ENCODE peak calls at places on chromosome 18, in five cellular contexts. K is psoas muscle, E is aorta, O is lower lobe of right lung, V is OCI-LY7. Z is an unnamed sample.
A peak's percentile ranks its signal among the peaks of the same experiment; 100 is the strongest.

GRCh38 chr18:22609642-22610041 is 191.9 kb upstream of the CTAGE1 start:
- DNase-seq in K (peak; percentile 25), E (peak; percentile 83), O (peak; percentile 58), V (no peak), Z (no peak)

GRCh38 chr18:59593291-59593717 is 103.9 kb downstream of the CCBE1 start:
- DNase-seq in K (no peak), E (no peak), O (no peak), V (no peak), Z (no peak)

GRCh38 chr18:62963522-62963921 is 248.2 kb downstream of the PHLPP1 start:
- DNase-seq in K (no peak), E (no peak), O (no peak), V (no peak), Z (no peak)

GRCh38 chr18:39799010-39799409 is 2156.0 kb upstream of the PIK3C3 start:
- DNase-seq in K (no peak), E (no peak), O (no peak), V (no peak), Z (no peak)

GRCh38 chr18:58379443-58379842 is 249.4 kb downstream of the ALPK2 start:
- DNase-seq in K (no peak), E (no peak), O (no peak), V (no peak), Z (no peak)

GRCh38 chr18:36127866-36128845 is 984 bp downstream of the SLC39A6 start:
- DNase-seq in K (no peak), E (no peak), O (no peak), V (no peak), Z (peak; percentile 71)

GRCh38 chr18:9642799-9643445 is 28.6 kb upstream of the PPP4R1 start:
- DNase-seq in K (no peak), E (no peak), O (no peak), V (no peak), Z (no peak)

GRCh38 chr18:25734336-25734735 is 356.1 kb downstream of the SS18 start:
- DNase-seq in K (no peak), E (no peak), O (no peak), V (no peak), Z (no peak)

GRCh38 chr18:41745166-41746049 is 209.6 kb upstream of the PIK3C3 start:
- DNase-seq in K (peak; percentile 15), E (no peak), O (no peak), V (peak; percentile 1), Z (no peak)

GRCh38 chr18:6411367-6411766 is 3.3 kb downstream of the L3MBTL4 start:
- DNase-seq in K (no peak), E (no peak), O (no peak), V (no peak), Z (no peak)

GRCh38 chr18:6414723-6415362 is at the start of gene L3MBTL4:
- DNase-seq in K (peak; percentile 27), E (no peak), O (peak; percentile 74), V (no peak), Z (peak; percentile 84)

GRCh38 chr18:6413554-6414117 is 1.1 kb downstream of the L3MBTL4 start:
- DNase-seq in K (no peak), E (no peak), O (no peak), V (no peak), Z (no peak)

GRCh38 chr18:6412933-6413472 is 1.7 kb downstream of the L3MBTL4 start:
- DNase-seq in K (no peak), E (no peak), O (no peak), V (no peak), Z (no peak)

GRCh38 chr18:6414118-6414722 is 491 bp downstream of the L3MBTL4 start:
- DNase-seq in K (peak; percentile 69), E (peak; percentile 69), O (peak; percentile 87), V (no peak), Z (peak; percentile 88)
- H3K4me3 ChIP-seq in K (peak overlapping the region; percentile 74), E (peak overlapping the region; percentile 90), O (peak overlapping the region; percentile 89), V (no peak overlapping the region), Z (peak overlapping the region; percentile 66)

GRCh38 chr18:2970344-2970743 is 42.6 kb downstream of the LPIN2 start:
- DNase-seq in K (no peak), E (no peak), O (no peak), V (no peak), Z (no peak)
- H3K4me1 ChIP-seq in K (peaks cover 3% of the 10 kb centered on the region), E (peaks cover 2% of the 10 kb centered on the region), O (peaks cover 73% of the 10 kb centered on the region), V (peaks cover 25% of the 10 kb centered on the region), Z (peaks cover 34% of the 10 kb centered on the region)

GRCh38 chr18:54608008-54608642 is 17.1 kb downstream of the DYNAP start:
- DNase-seq in K (no peak), E (no peak), O (no peak), V (no peak), Z (no peak)
- H3K27ac ChIP-seq in K (no peak overlapping the region), E (no peak overlapping the region), O (peak overlapping the region; percentile 78), V (no peak overlapping the region), Z (peak overlapping the region; percentile 48)

DNA sequence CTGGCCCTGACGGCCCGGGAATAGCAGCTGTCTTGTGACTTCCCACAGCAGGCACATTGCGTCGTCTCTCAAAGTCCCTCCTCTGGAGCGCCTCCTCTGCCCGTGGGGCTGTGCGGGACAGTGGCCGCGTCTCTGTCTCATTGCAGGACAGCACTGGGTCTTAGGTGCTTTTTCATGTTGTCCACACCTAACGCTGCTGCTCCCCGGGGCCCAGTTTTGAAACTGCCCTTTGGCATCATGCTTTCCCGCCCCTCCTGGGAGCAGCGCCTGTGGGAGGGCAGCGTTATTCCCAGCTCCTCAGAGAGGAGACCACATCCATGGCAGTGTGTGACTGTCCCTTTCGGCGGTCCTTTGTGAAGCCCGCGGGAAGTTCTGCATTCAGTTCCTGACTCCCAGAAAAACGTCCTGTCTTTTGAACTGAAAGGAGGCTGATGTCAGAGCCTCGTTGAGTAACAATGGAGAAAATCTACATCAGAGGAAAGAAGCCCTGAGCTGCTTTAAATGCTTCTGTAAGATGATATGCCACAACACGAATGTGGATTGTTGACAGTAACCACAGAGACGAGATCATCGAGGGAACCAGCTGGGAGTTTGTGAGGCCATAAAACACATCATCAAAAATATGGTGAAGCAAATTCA is 226.0 kb downstream of the FAM210A start:
- DNase-seq in K (peak; percentile 48), E (no peak), O (no peak), V (no peak), Z (peak; percentile 81)
- H3K4me3 ChIP-seq in K (peak overlapping the region; percentile 54), E (no peak overlapping the region), O (peak overlapping the region; percentile 20), V (no peak overlapping the region), Z (no peak overlapping the region)

GRCh38 chr18:2968559-2968958 is 44.4 kb downstream of the LPIN2 start:
- DNase-seq in K (no peak), E (no peak), O (peak; percentile 60), V (no peak), Z (no peak)

GRCh38 chr18:2969695-2970094 is 43.2 kb downstream of the LPIN2 start:
- DNase-seq in K (no peak), E (no peak), O (no peak), V (no peak), Z (no peak)

GRCh38 chr18:2965797-2966196 is 47.1 kb downstream of the LPIN2 start:
- DNase-seq in K (no peak), E (no peak), O (no peak), V (no peak), Z (no peak)

GRCh38 chr18:2967357-2967756 is 45.6 kb downstream of the LPIN2 start:
- DNase-seq in K (no peak), E (no peak), O (no peak), V (no peak), Z (no peak)

DNA sequence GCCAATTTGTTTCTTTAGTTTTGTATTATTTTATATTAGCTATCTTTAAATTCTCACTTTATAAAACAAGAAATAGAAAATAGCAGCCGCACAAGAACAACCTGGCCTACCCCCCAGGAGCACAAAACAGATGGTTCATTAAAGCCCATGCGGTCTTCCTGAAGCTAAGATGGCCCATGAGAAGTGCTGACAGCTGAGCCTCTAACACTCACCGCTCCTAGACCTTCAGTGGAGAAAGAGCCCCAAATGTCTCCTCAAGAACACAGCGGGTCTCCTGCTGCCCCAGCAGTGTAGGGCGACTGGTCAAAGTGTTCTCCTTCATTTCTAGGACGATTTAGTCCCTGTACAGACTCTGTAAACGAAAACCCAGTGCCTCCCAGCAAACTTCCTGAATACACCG is 45.1 kb downstream of the LPIN2 start:
- DNase-seq in K (no peak), E (no peak), O (no peak), V (no peak), Z (no peak)
- H3K4me1 ChIP-seq in K (peaks cover 3% of the 10 kb centered on the region), E (peaks cover 3% of the 10 kb centered on the region), O (peaks cover 68% of the 10 kb centered on the region), V (peaks cover 36% of the 10 kb centered on the region), Z (peaks cover 61% of the 10 kb centered on the region)

DNA sequence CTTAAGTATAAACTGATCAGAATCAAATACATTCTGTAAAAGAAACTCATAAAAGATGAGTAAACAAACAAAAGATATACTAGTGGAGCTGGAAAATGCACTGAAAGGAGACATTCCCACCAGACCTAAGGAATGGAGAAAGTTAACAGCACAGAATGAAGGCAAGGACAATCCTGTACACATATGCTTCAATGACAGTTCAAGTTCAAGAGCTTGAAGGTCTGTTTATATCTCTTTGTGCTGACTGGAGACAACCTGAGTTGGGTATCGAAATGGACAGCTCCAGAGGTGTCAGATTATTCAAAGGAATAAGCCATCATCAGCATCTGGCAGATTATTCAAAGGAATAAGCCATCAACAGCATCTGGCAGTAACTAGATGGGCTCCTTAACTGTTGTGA is 73.8 kb upstream of the CD226 start:
- DNase-seq in K (no peak), E (no peak), O (no peak), V (no peak), Z (no peak)
- H3K27ac ChIP-seq in K (no peak overlapping the region), E (no peak overlapping the region), O (no peak overlapping the region), V (no peak overlapping the region), Z (no peak overlapping the region)

GRCh38 chr18:70419526-70419925 is 130.7 kb downstream of the SOCS6 start:
- DNase-seq in K (no peak), E (no peak), O (no peak), V (no peak), Z (no peak)
- H3K4me3 ChIP-seq in K (no peak overlapping the region), E (no peak overlapping the region), O (no peak overlapping the region), V (no peak overlapping the region), Z (no peak overlapping the region)

GRCh38 chr18:48967545-48967944 is 16.8 kb upstream of the SMAD7 start:
- DNase-seq in K (no peak), E (no peak), O (no peak), V (no peak), Z (no peak)

GRCh38 chr18:48963555-48964480 is 13.1 kb upstream of the SMAD7 start:
- DNase-seq in K (no peak), E (no peak), O (no peak), V (no peak), Z (no peak)

GRCh38 chr18:48966523-48966922 is 15.8 kb upstream of the SMAD7 start:
- DNase-seq in K (no peak), E (no peak), O (no peak), V (no peak), Z (no peak)

GRCh38 chr18:48973731-48974130 is 23.0 kb upstream of the SMAD7 start:
- DNase-seq in K (no peak), E (no peak), O (no peak), V (no peak), Z (no peak)

DNA sequence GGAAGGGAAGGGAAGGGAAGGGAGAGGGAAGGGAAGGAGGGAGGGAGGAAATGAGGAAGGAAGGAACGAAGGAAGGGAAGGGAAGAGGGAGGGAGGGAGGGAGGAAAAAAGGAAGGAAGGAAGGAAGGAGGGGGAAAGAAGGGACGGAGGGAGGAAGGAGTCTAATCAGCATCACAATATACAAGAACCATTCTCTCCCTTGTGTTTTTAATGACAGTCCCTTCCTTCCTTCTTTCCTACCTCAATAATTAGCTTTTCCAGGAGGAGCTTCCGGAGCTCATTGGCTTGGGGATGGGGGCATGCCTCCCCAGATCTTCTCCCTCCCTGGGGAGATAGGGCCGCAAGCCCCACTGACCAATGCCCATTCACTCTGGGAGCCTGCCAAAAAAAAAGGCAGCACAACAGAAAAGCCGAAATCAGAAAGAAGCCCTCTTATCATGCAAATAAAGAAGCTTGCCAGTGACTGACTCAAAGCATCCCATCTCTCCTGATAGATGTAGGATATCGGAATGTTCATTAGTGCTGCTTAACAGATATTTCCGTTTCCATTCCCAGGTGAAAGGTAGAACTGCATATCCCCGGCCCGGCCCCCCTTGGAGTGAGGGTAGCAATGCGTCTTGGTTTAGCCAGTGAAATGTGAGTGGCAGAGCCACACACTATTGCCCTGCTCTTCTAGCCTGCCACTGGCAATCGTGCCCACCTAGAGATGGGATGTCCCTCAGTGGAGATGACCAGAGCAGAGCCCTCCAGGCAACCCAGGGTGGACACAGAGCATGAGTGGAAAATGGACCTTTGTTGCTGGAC is 17.8 kb upstream of the SMAD7 start:
- DNase-seq in K (no peak), E (no peak), O (no peak), V (no peak), Z (no peak)
- H3K4me1 ChIP-seq in K (no peaks in the 10 kb centered on the region), E (no peaks in the 10 kb centered on the region), O (no peaks in the 10 kb centered on the region), V (no peaks in the 10 kb centered on the region), Z (no peaks in the 10 kb centered on the region)